ENCODE peak calls at places on chromosomes 1 and 21, in four cellular contexts. R, N, A and G are unnamed samples.

GRCh38 chr1:168726719-168727118 is 2.3 kb downstream of the DPT start:
- DNase-seq in R (no peak), N (no peak), A (no peak), G (no peak)

GRCh38 chr1:241077386-241078147 is 279.4 kb downstream of the RGS7 start:
- DNase-seq in R (no peak), N (no peak), A (no peak), G (no peak)

GRCh38 chr1:156482276-156482675 is 18.3 kb downstream of the MEF2D start:
- DNase-seq in R (no peak), N (no peak), A (no peak), G (no peak)

GRCh38 chr1:190809312-190809711 is 331.6 kb upstream of the BRINP3 start:
- DNase-seq in R (no peak), N (no peak), A (no peak), G (no peak)

GRCh38 chr21:42441963-42442362 is 38.3 kb downstream of the UBASH3A start:
- DNase-seq in R (no peak), N (no peak), A (no peak), G (no peak)

GRCh38 chr1:93448292-93448982 is 519 bp downstream of the FNBP1L start:
- DNase-seq in R (peak; percentile 56), N (no peak), A (peak; percentile 56), G (peak; percentile 69)

GRCh38 chr21:44773291-44773932 is 28.2 kb downstream of the UBE2G2 start:
- DNase-seq in R (no peak), N (no peak), A (no peak), G (peak; percentile 94)

GRCh38 chr1:108962681-108963051 is 618 bp downstream of the CLCC1 start:
- DNase-seq in R (no peak), N (no peak), A (no peak), G (peak; percentile 51)

GRCh38 chr1:59674605-59675004 is 140.1 kb upstream of the HOOK1 start:
- DNase-seq in R (no peak), N (no peak), A (no peak), G (no peak)

GRCh38 chr1:173475564-173476196 is 1.5 kb upstream of the PRDX6 start:
- DNase-seq in R (no peak), N (no peak), A (peak; percentile 23), G (no peak)